ENCODE peak calls at places on chromosomes 2 and 18, in four cellular contexts. One of them, this sample, is unnamed.

GRCh38 chr2:7394195-7394594 is 477.0 kb downstream of the RNF144A start:
- DNase-seq in GM12878: no peak
- DNase-seq in HepG2: no peak
- DNase-seq in HCT116: no peak
- DNase-seq in this sample: no peak

GRCh38 chr2:219279916-219280516 is 850 bp downstream of the DNAJB2 start:
- DNase-seq in HCT116: no peak
- DNase-seq in GM12878: peak
- DNase-seq in HepG2: no peak
- DNase-seq in this sample: no peak

GRCh38 chr2:70927641-70928040 is 8.1 kb upstream of the ATP6V1B1 start:
- DNase-seq in HepG2: no peak
- DNase-seq in HCT116: no peak
- DNase-seq in GM12878: no peak
- DNase-seq in this sample: no peak

GRCh38 chr2:229084467-229084866 is 186.6 kb downstream of the PID1 start:
- DNase-seq in HCT116: no peak
- DNase-seq in GM12878: no peak
- DNase-seq in HepG2: no peak
- DNase-seq in this sample: no peak

GRCh38 chr2:42901076-42901645 is 108.8 kb upstream of the HAAO start:
- DNase-seq in HCT116: no peak
- DNase-seq in HepG2: no peak
- DNase-seq in GM12878: no peak
- DNase-seq in this sample: peak

GRCh38 chr2:25664531-25665307 is 8.7 kb downstream of the DTNB start:
- DNase-seq in GM12878: no peak
- DNase-seq in HCT116: peak
- DNase-seq in HepG2: peak
- DNase-seq in this sample: peak

GRCh38 chr2:173545364-173545734 is 190.7 kb downstream of the CDCA7 start:
- DNase-seq in HepG2: no peak
- DNase-seq in GM12878: no peak
- DNase-seq in HCT116: no peak
- DNase-seq in this sample: no peak

GRCh38 chr2:152347076-152347475 is 12.1 kb downstream of the FMNL2 start:
- DNase-seq in GM12878: no peak
- DNase-seq in HepG2: no peak
- DNase-seq in HCT116: no peak
- DNase-seq in this sample: no peak

GRCh38 chr18:75336767-75337166 is 90.7 kb downstream of the SMIM21 start:
- DNase-seq in GM12878: no peak
- DNase-seq in HepG2: no peak
- DNase-seq in HCT116: no peak
- DNase-seq in this sample: no peak

GRCh38 chr2:179336782-179337534 is 72.3 kb upstream of the SESTD1 start:
- DNase-seq in HepG2: no peak
- DNase-seq in HCT116: no peak
- DNase-seq in GM12878: no peak
- DNase-seq in this sample: no peak

GRCh38 chr2:207474871-207475485 is 54.8 kb upstream of the CREB1 start:
- DNase-seq in HCT116: peak
- DNase-seq in GM12878: no peak
- DNase-seq in HepG2: peak
- DNase-seq in this sample: peak

GRCh38 chr2:230542751-230543150 is 126.8 kb downstream of the SP100 start:
- DNase-seq in HepG2: no peak
- DNase-seq in GM12878: no peak
- DNase-seq in HCT116: no peak
- DNase-seq in this sample: no peak

GRCh38 chr18:24657461-24657860 is 197.0 kb downstream of the HRH4 start:
- DNase-seq in GM12878: no peak
- DNase-seq in HepG2: no peak
- DNase-seq in HCT116: no peak
- DNase-seq in this sample: no peak

GRCh38 chr2:148721520-148721931 is 77.0 kb downstream of the EPC2 start:
- DNase-seq in HCT116: no peak
- DNase-seq in HepG2: no peak
- DNase-seq in GM12878: no peak
- DNase-seq in this sample: no peak

GRCh38 chr2:164933751-164934189 is 21.6 kb downstream of the SLC38A11 start:
- DNase-seq in HepG2: peak
- DNase-seq in GM12878: no peak
- DNase-seq in HCT116: no peak
- DNase-seq in this sample: no peak

GRCh38 chr18:2906522-2907458 is 60.0 kb downstream of the EMILIN2 start:
- DNase-seq in HepG2: peak
- DNase-seq in GM12878: no peak
- DNase-seq in HCT116: no peak
- DNase-seq in this sample: peak

GRCh38 chr2:203656522-203657287 is 49.7 kb upstream of the CD28 start:
- DNase-seq in HCT116: no peak
- DNase-seq in HepG2: peak
- DNase-seq in GM12878: no peak
- DNase-seq in this sample: no peak

GRCh38 chr18:37684590-37684989 is 119.0 kb upstream of the CELF4 start:
- DNase-seq in HepG2: no peak
- DNase-seq in HCT116: no peak
- DNase-seq in GM12878: no peak
- DNase-seq in this sample: no peak

GRCh38 chr2:227219312-227220105 is 55.1 kb downstream of the COL4A3 start:
- DNase-seq in HCT116: no peak
- DNase-seq in HepG2: no peak
- DNase-seq in GM12878: no peak
- DNase-seq in this sample: no peak

GRCh38 chr2:184444217-184444616 is 154.1 kb upstream of the ZNF804A start:
- DNase-seq in HepG2: no peak
- DNase-seq in HCT116: no peak
- DNase-seq in GM12878: peak
- DNase-seq in this sample: no peak

GRCh38 chr2:191835539-191836350 is 11.1 kb downstream of the CAVIN2 start:
- DNase-seq in GM12878: no peak
- DNase-seq in HepG2: no peak
- DNase-seq in HCT116: no peak
- DNase-seq in this sample: peak

GRCh38 chr2:9630001-9630749 is 622 bp downstream of the YWHAQ start:
- DNase-seq in GM12878: no peak
- DNase-seq in HCT116: peak
- DNase-seq in HepG2: peak
- DNase-seq in this sample: no peak

GRCh38 chr2:121972203-121972602 is 216.8 kb downstream of the TSN start:
- DNase-seq in HepG2: no peak
- DNase-seq in HCT116: no peak
- DNase-seq in GM12878: no peak
- DNase-seq in this sample: no peak

GRCh38 chr2:187264612-187265011 is 183.4 kb downstream of the CALCRL start:
- DNase-seq in HepG2: no peak
- DNase-seq in GM12878: no peak
- DNase-seq in HCT116: no peak
- DNase-seq in this sample: peak

GRCh38 chr2:121567957-121568409 is 37.3 kb downstream of the RNU4ATAC start:
- DNase-seq in HCT116: no peak
- DNase-seq in GM12878: no peak
- DNase-seq in HepG2: peak
- DNase-seq in this sample: no peak

GRCh38 chr2:37656512-37657423 is 14.7 kb downstream of the CDC42EP3 start:
- DNase-seq in HepG2: no peak
- DNase-seq in HCT116: no peak
- DNase-seq in GM12878: no peak
- DNase-seq in this sample: no peak

GRCh38 chr2:36569267-36569860 is 28.6 kb downstream of the FEZ2 start:
- DNase-seq in HCT116: no peak
- DNase-seq in HepG2: no peak
- DNase-seq in GM12878: no peak
- DNase-seq in this sample: no peak

GRCh38 chr2:16400127-16400623 is 265.5 kb downstream of the CYRIA start:
- DNase-seq in GM12878: no peak
- DNase-seq in HCT116: no peak
- DNase-seq in HepG2: no peak
- DNase-seq in this sample: no peak

GRCh38 chr2:229342376-229342775 is 71.3 kb upstream of the PID1 start:
- DNase-seq in HepG2: peak
- DNase-seq in HCT116: peak
- DNase-seq in GM12878: no peak
- DNase-seq in this sample: peak

DNA sequence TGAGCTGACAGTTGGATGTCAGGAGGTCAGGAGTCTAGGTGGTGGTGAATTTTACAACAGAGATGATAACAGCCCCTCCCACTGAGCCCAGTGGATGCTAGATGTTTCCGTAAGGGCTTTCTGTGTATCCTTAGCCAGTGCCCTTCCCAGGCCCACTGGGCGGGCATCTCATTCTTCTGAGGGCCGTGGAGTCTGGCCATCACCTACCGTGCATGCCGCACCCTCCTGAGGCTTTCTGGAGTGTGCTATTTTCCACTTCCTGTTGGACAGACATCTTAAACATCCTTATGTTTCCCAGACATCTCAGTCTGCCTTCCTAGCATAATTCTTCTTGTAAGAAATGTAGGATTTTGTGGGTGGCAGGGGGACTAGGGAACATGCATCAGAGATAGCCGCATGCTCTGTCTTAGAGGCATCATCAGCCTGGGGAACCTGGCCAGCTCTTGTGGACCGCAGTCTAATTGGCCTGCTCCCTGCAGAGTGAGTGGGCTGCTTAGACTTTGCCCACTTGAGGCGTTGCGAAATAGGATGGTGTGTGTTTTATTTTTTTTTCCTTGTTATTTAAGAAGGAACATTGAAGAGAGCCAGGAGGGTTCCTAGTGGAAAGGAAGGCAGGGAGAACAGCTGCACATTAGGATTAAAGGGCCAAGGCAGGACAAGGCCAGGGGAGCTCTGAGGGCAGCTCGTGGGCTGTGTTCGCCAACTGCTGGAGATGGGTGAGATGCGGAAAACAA is 135.8 kb downstream of the SH3RF3 start:
- DNase-seq in HepG2: peak
- DNase-seq in HCT116: no peak
- DNase-seq in GM12878: no peak
- DNase-seq in this sample: no peak
- TF ChIP-seq CEBPB in HepG2: peak
- TF ChIP-seq CEBPB in HCT116: peak
- TF ChIP-seq CEBPB in GM12878: no peak
- TF ChIP-seq CEBPB in this sample: peak

GRCh38 chr2:133412637-133413164 is 155.6 kb downstream of the NCKAP5 start:
- DNase-seq in GM12878: no peak
- DNase-seq in HepG2: no peak
- DNase-seq in HCT116: no peak
- DNase-seq in this sample: no peak
- TF ChIP-seq EZH2 in GM12878: no peak
- TF ChIP-seq EZH2 in HepG2: no peak
- TF ChIP-seq EZH2 in HCT116: no peak
- TF ChIP-seq EZH2 in this sample: no peak

GRCh38 chr2:3807853-3808252 is 104.5 kb downstream of the DCDC2C start:
- DNase-seq in HCT116: no peak
- DNase-seq in GM12878: no peak
- DNase-seq in HepG2: peak
- DNase-seq in this sample: no peak
- TF ChIP-seq CEBPB in HCT116: no peak
- TF ChIP-seq CEBPB in GM12878: no peak
- TF ChIP-seq CEBPB in HepG2: peak
- TF ChIP-seq CEBPB in this sample: peak

GRCh38 chr2:176139621-176140020 is 10.1 kb downstream of the HOXD8 start:
- DNase-seq in GM12878: no peak
- DNase-seq in HepG2: no peak
- DNase-seq in HCT116: no peak
- DNase-seq in this sample: no peak

GRCh38 chr2:176137883-176138282 is 8.4 kb downstream of the HOXD8 start:
- DNase-seq in GM12878: no peak
- DNase-seq in HCT116: no peak
- DNase-seq in HepG2: peak
- DNase-seq in this sample: no peak

GRCh38 chr2:176138526-176139169 is 9.1 kb downstream of the HOXD8 start:
- DNase-seq in GM12878: no peak
- DNase-seq in HepG2: no peak
- DNase-seq in HCT116: no peak
- DNase-seq in this sample: no peak

GRCh38 chr2:176140130-176140519 is 10.6 kb downstream of the HOXD8 start:
- DNase-seq in GM12878: no peak
- DNase-seq in HCT116: no peak
- DNase-seq in HepG2: no peak
- DNase-seq in this sample: no peak

GRCh38 chr2:176139170-176139611 is 9.7 kb downstream of the HOXD8 start:
- DNase-seq in HCT116: no peak
- DNase-seq in GM12878: no peak
- DNase-seq in HepG2: no peak
- DNase-seq in this sample: no peak
- TF ChIP-seq EZH2 in HCT116: no peak
- TF ChIP-seq EZH2 in GM12878: no peak
- TF ChIP-seq EZH2 in HepG2: no peak
- TF ChIP-seq EZH2 in this sample: no peak

GRCh38 chr18:34153711-34154110 is 71.0 kb downstream of the NOL4 start:
- DNase-seq in GM12878: peak
- DNase-seq in HepG2: peak
- DNase-seq in HCT116: no peak
- DNase-seq in this sample: no peak
- TF ChIP-seq CEBPB in GM12878: no peak
- TF ChIP-seq CEBPB in HepG2: no peak
- TF ChIP-seq CEBPB in HCT116: no peak
- TF ChIP-seq CEBPB in this sample: no peak

GRCh38 chr2:232485757-232486557 is 1.7 kb downstream of the ECEL1 start:
- DNase-seq in HepG2: no peak
- DNase-seq in GM12878: no peak
- DNase-seq in HCT116: no peak
- DNase-seq in this sample: no peak
- TF ChIP-seq EZH2 in HepG2: no peak
- TF ChIP-seq EZH2 in GM12878: no peak
- TF ChIP-seq EZH2 in HCT116: no peak
- TF ChIP-seq EZH2 in this sample: no peak

This sample was measured in K562.